ENCODE peak calls at places on chromosomes 7 and 10, in six cellular contexts. U, Q, F, W, P and V are unnamed samples.

GRCh38 chr10:51802030-51802429 is 102.6 kb upstream of the CSTF2T start:
- DNase-seq in F (no peak), P (no peak), Q (no peak), W (no peak), U (no peak), V (no peak)

GRCh38 chr7:151168022-151168786 is 710 bp upstream of the GBX1 start:
- DNase-seq in P (no peak), U (no peak), W (no peak), Q (no peak), F (peak), V (no peak)

GRCh38 chr7:38160003-38160571 is 18.0 kb upstream of the STARD3NL start:
- DNase-seq in W (no peak), Q (no peak), P (no peak), U (no peak), F (no peak), V (no peak)

GRCh38 chr10:113524539-113525490 is 28.0 kb upstream of the HABP2 start:
- DNase-seq in Q (peak), P (peak), F (no peak), U (no peak), W (no peak), V (no peak)

GRCh38 chr10:77016278-77016815 is 621.3 kb downstream of the KCNMA1 start:
- DNase-seq in P (peak), W (no peak), Q (peak), U (no peak), F (no peak), V (no peak)

GRCh38 chr7:94421711-94422110 is 27.0 kb downstream of the COL1A2 start:
- DNase-seq in P (peak), W (no peak), Q (no peak), U (no peak), F (no peak), V (no peak)

GRCh38 chr7:1972734-1973133 is 260.0 kb downstream of the MAD1L1 start:
- DNase-seq in U (no peak), Q (no peak), F (no peak), P (no peak), W (no peak), V (no peak)

GRCh38 chr7:107939472-107940145 is 48.6 kb downstream of the DLD start:
- DNase-seq in P (peak), U (no peak), F (no peak), W (peak), Q (peak), V (peak)

GRCh38 chr7:127908430-127909258 is 122.6 kb downstream of the LRRC4 start:
- DNase-seq in P (no peak), W (no peak), F (no peak), Q (no peak), U (no peak), V (no peak)

GRCh38 chr7:126026421-126027088 is 1096.9 kb upstream of the POT1 start:
- DNase-seq in Q (peak), P (no peak), W (no peak), U (no peak), F (no peak), V (no peak)

GRCh38 chr10:89684604-89685003 is 16.8 kb upstream of the KIF20B start:
- DNase-seq in U (no peak), W (no peak), F (no peak), P (no peak), Q (peak), V (no peak)

GRCh38 chr7:24979470-24979862 is 512 bp downstream of the OSBPL3 start:
- DNase-seq in P (no peak), U (peak), F (peak), Q (no peak), W (no peak), V (no peak)

GRCh38 chr7:142629588-142630260 is 119.5 kb upstream of the PRSS1 start:
- DNase-seq in Q (peak), W (peak), P (peak), F (no peak), U (no peak), V (no peak)

GRCh38 chr7:6385110-6385792 is 62.5 kb downstream of the DAGLB start:
- DNase-seq in P (peak), U (peak), W (peak), Q (peak), F (no peak), V (peak)

DNA sequence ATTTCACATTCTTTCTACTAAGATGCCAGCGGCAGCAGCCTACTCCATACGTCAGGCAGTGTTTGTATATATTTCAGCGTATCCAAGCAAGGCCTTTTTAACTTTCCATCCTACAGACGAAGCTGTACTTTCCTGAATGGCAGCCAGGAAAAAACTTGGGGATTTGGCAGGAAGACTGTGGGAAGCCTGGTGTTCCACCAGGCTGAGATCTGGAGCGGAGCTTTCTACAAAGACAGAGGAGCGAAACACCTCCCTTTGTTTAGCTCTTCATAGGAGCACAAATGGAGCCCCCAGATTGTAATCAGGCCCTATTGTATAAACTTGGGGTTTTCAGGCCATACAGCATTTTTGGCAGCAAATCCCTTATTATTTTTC is 143.8 kb downstream of the TES start:
- DNase-seq in W (no peak), F (no peak), P (peak), Q (peak), U (no peak), V (peak)
- TF ChIP-seq CTCF in W (no peak), F (no peak), P (peak), Q (no peak), U (no peak), V (no peak)

GRCh38 chr10:23293973-23294372 is 50.6 kb downstream of the C10orf67 start:
- DNase-seq in W (no peak), P (no peak), U (no peak), Q (no peak), F (no peak), V (no peak)

GRCh38 chr10:23291551-23292334 is 52.9 kb downstream of the C10orf67 start:
- DNase-seq in W (no peak), Q (no peak), U (no peak), F (no peak), P (no peak), V (no peak)

GRCh38 chr10:23294638-23295247 is 49.9 kb downstream of the C10orf67 start:
- DNase-seq in U (no peak), P (peak), F (no peak), W (no peak), Q (no peak), V (no peak)

DNA sequence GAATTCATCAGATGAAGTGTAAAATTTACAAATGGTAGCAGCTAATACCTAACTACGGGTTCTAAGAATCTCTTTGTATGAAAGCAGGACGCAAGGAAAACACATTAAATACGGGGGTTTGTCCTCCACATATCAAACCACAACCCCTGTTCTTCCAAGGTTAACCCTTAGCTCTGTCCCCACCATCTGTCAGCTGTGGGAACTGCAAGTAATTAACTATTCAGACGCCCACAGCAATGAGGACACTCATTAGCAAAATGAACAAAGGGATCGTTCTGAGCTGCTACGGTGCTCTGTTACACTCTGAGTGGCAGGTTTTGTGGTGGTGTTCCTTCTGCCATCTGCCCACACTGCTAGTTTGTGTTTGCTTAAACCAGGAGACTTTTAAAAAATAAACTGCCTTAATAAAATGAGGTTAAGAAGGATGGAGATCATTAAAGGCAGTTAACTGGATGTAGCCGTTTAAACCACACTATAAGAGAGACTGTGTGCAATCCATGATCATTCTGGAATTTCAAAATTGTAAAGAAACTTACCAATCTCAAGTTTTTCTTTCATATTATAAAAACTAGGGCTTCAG is 51.4 kb downstream of the C10orf67 start:
- DNase-seq in F (peak), U (no peak), P (peak), W (no peak), Q (peak), V (no peak)
- TF ChIP-seq CTCF in F (peak), U (no peak), P (peak), W (peak), Q (peak), V (peak)

DNA sequence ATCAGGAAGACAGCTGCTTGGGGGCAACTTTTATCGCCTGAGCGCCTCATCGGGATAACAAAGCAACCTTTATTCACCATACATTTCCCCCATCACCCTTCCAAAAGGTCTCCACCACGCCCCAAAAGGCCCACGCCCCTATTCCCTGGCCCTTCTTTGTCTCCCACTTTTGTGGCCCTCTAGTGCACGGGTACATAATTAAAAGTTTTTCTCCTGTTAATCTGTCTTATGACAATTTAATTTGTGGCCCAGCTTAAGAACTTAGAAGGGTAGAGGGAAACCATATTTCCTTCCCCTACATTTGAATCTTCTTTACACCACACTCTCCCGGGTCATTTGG is 643 bp downstream of the RP9 start:
- DNase-seq in W (no peak), P (no peak), Q (no peak), F (peak), U (no peak), V (no peak)
- TF ChIP-seq CTCF in W (peak), P (no peak), Q (peak), F (no peak), U (no peak), V (no peak)

DNA sequence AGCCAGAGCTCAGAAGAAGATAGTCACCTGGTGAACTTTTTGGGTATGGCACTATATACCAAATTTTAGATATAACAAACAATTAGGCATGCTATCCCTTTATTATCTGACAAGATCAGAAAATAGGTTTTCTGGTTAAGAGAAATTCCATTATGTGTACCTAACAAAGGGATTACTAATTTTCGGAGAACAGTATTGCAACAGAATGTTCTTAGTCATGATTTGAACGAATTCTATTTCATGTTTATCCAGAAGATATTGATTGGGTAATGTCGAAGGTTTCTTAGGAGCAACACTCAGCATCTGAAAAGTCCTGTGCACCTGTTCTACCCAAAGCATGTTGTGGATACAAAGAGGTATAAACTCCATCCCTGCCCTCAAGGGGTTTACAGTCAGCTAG is 36.5 kb downstream of the WBP1L start:
- DNase-seq in P (peak), Q (peak), F (no peak), U (no peak), W (no peak), V (no peak)
- TF ChIP-seq CTCF in P (no peak), Q (no peak), F (no peak), U (no peak), W (no peak), V (no peak)

GRCh38 chr10:131843089-131843595 is 57.7 kb upstream of the PPP2R2D start:
- DNase-seq in W (no peak), F (no peak), U (no peak), P (no peak), Q (no peak), V (no peak)

GRCh38 chr10:131844546-131845084 is 56.2 kb upstream of the PPP2R2D start:
- DNase-seq in W (no peak), Q (no peak), U (no peak), P (no peak), F (no peak), V (no peak)

GRCh38 chr10:131845505-131846223 is 55.1 kb upstream of the PPP2R2D start:
- DNase-seq in U (no peak), W (no peak), P (no peak), F (no peak), Q (no peak), V (no peak)

GRCh38 chr10:131842351-131843088 is 58.3 kb upstream of the PPP2R2D start:
- DNase-seq in Q (no peak), W (no peak), U (no peak), F (no peak), P (no peak), V (no peak)

GRCh38 chr10:131843881-131844284 is 56.9 kb upstream of the PPP2R2D start:
- DNase-seq in F (no peak), W (no peak), P (no peak), Q (no peak), U (no peak), V (no peak)
- TF ChIP-seq CTCF in F (no peak), W (no peak), P (no peak), Q (no peak), U (no peak), V (no peak)

GRCh38 chr7:27329917-27330316 is 87.3 kb downstream of the EVX1 start:
- DNase-seq in P (peak), U (no peak), F (no peak), Q (no peak), W (no peak), V (no peak)
- TF ChIP-seq CTCF in P (peak), U (no peak), F (no peak), Q (peak), W (no peak), V (peak)

GRCh38 chr7:48250441-48250951 is 79.2 kb downstream of the ABCA13 start:
- DNase-seq in F (no peak), W (no peak), P (peak), U (no peak), Q (peak), V (no peak)

GRCh38 chr7:48242846-48243245 is 71.6 kb downstream of the ABCA13 start:
- DNase-seq in W (no peak), Q (no peak), P (no peak), F (no peak), U (no peak), V (no peak)

GRCh38 chr7:48249162-48249561 is 77.9 kb downstream of the ABCA13 start:
- DNase-seq in P (peak), F (no peak), Q (no peak), W (no peak), U (no peak), V (no peak)

GRCh38 chr7:48246073-48246472 is 74.8 kb downstream of the ABCA13 start:
- DNase-seq in P (peak), W (no peak), Q (peak), U (no peak), F (no peak), V (no peak)

DNA sequence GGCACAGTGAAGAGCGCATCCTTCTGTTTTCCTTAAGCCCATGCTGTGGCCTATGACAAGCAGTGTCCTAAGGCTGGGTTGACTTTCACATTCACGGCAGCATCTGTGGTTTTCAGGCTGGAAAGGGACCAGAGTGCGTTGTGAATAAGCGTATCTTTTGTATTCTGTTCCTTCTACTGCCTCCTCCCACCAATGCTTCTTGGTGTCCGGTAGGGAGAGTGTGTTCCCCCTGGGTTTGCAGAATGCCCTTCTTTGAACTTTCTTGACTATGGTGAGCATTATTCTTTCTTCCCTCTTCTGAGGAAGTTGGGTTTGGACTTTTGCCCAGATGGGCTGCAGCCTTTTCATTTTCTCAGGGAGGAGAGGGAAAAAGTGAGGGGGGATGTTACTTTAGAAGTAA is 73.6 kb downstream of the ABCA13 start:
- DNase-seq in P (peak), U (no peak), Q (peak), F (no peak), W (no peak), V (no peak)
- TF ChIP-seq CTCF in P (no peak), U (no peak), Q (no peak), F (no peak), W (no peak), V (no peak)

GRCh38 chr7:105013818-105014724 is at the start of gene KMT2E:
- DNase-seq in P (peak), Q (peak), U (peak), F (peak), W (no peak), V (peak)
- TF ChIP-seq CTCF in P (no peak), Q (peak), U (no peak), F (peak), W (peak), V (no peak)